ENCODE peak calls at places on chromosomes 11 and 22, in five cellular contexts. One of them, this sample, is unnamed. For H3K9me3, the result is how much of the 10 kb centered on the place peaks cover.

GRCh38 chr22:50009251-50009650 is 3.3 kb downstream of the IL17REL start:
- DNase-seq in fibroblast of lung: no peak
- DNase-seq in colonic mucosa: no peak
- DNase-seq in suprapubic skin: no peak
- DNase-seq in stomach: no peak
- DNase-seq in this sample: no peak

GRCh38 chr11:11263238-11264030 is 89.6 kb downstream of the CSNK2A3 start:
- DNase-seq in fibroblast of lung: no peak
- DNase-seq in colonic mucosa: no peak
- DNase-seq in suprapubic skin: no peak
- DNase-seq in stomach: no peak
- DNase-seq in this sample: no peak

GRCh38 chr22:32206774-32207758 is 2.2 kb upstream of the RFPL2 start:
- DNase-seq in fibroblast of lung: no peak
- DNase-seq in colonic mucosa: peak
- DNase-seq in suprapubic skin: no peak
- DNase-seq in stomach: peak
- DNase-seq in this sample: peak

GRCh38 chr22:45832180-45832579 is 144.8 kb downstream of the WNT7B start:
- DNase-seq in fibroblast of lung: no peak
- DNase-seq in colonic mucosa: no peak
- DNase-seq in suprapubic skin: no peak
- DNase-seq in stomach: no peak
- DNase-seq in this sample: no peak

GRCh38 chr11:3109434-3109833 is 52.2 kb upstream of the CARS1 start:
- DNase-seq in fibroblast of lung: no peak
- DNase-seq in colonic mucosa: no peak
- DNase-seq in suprapubic skin: peak
- DNase-seq in stomach: no peak
- DNase-seq in this sample: no peak

GRCh38 chr11:45089845-45090499 is 56.5 kb upstream of the PRDM11 start:
- DNase-seq in fibroblast of lung: peak
- DNase-seq in colonic mucosa: no peak
- DNase-seq in suprapubic skin: peak
- DNase-seq in stomach: no peak
- DNase-seq in this sample: no peak

GRCh38 chr11:92811341-92811740 is 158.1 kb upstream of the MTNR1B start:
- DNase-seq in fibroblast of lung: no peak
- DNase-seq in colonic mucosa: no peak
- DNase-seq in suprapubic skin: no peak
- DNase-seq in stomach: no peak
- DNase-seq in this sample: no peak

GRCh38 chr11:17544181-17544622 is at the start of gene USH1C:
- DNase-seq in fibroblast of lung: no peak
- DNase-seq in colonic mucosa: peak
- DNase-seq in suprapubic skin: no peak
- DNase-seq in stomach: peak
- DNase-seq in this sample: no peak

GRCh38 chr11:117693344-117693743 is 103.7 kb downstream of the DSCAML1 start:
- DNase-seq in fibroblast of lung: no peak
- DNase-seq in colonic mucosa: no peak
- DNase-seq in suprapubic skin: no peak
- DNase-seq in stomach: no peak
- DNase-seq in this sample: no peak

GRCh38 chr11:114163830-114164401 is 104.4 kb downstream of the ZBTB16 start:
- DNase-seq in fibroblast of lung: peak
- DNase-seq in colonic mucosa: no peak
- DNase-seq in suprapubic skin: no peak
- DNase-seq in stomach: no peak
- DNase-seq in this sample: no peak

GRCh38 chr11:122330466-122330865 is 214.5 kb upstream of the BLID start:
- DNase-seq in fibroblast of lung: no peak
- DNase-seq in colonic mucosa: no peak
- DNase-seq in suprapubic skin: no peak
- DNase-seq in stomach: no peak
- DNase-seq in this sample: no peak

GRCh38 chr11:87219266-87219665 is 181.5 kb downstream of the TMEM135 start:
- DNase-seq in fibroblast of lung: peak
- DNase-seq in colonic mucosa: no peak
- DNase-seq in suprapubic skin: no peak
- DNase-seq in stomach: no peak
- DNase-seq in this sample: no peak

GRCh38 chr22:24106385-24107381 is 74.6 kb upstream of the SUSD2 start:
- DNase-seq in fibroblast of lung: peak
- DNase-seq in colonic mucosa: no peak
- DNase-seq in suprapubic skin: no peak
- DNase-seq in stomach: no peak
- DNase-seq in this sample: peak

GRCh38 chr22:45263790-45264269 is 20.9 kb upstream of the UPK3A start:
- DNase-seq in fibroblast of lung: peak
- DNase-seq in colonic mucosa: peak
- DNase-seq in suprapubic skin: no peak
- DNase-seq in stomach: peak
- DNase-seq in this sample: no peak

GRCh38 chr22:37887610-37888378 is 18.3 kb upstream of the MICALL1 start:
- DNase-seq in fibroblast of lung: peak
- DNase-seq in colonic mucosa: peak
- DNase-seq in suprapubic skin: no peak
- DNase-seq in stomach: no peak
- DNase-seq in this sample: no peak

GRCh38 chr11:133026952-133027351 is 505.3 kb downstream of the OPCML start:
- DNase-seq in fibroblast of lung: no peak
- DNase-seq in colonic mucosa: no peak
- DNase-seq in suprapubic skin: no peak
- DNase-seq in stomach: no peak
- DNase-seq in this sample: no peak

GRCh38 chr11:28632338-28632737 is 524.1 kb downstream of the METTL15 start:
- DNase-seq in fibroblast of lung: no peak
- DNase-seq in colonic mucosa: no peak
- DNase-seq in suprapubic skin: no peak
- DNase-seq in stomach: no peak
- DNase-seq in this sample: no peak

GRCh38 chr22:28329582-28330073 is 350.0 kb downstream of the TTC28 start:
- DNase-seq in fibroblast of lung: peak
- DNase-seq in colonic mucosa: no peak
- DNase-seq in suprapubic skin: no peak
- DNase-seq in stomach: no peak
- DNase-seq in this sample: no peak

GRCh38 chr11:44778200-44779100 is 51.7 kb downstream of the TSPAN18 start:
- DNase-seq in fibroblast of lung: no peak
- DNase-seq in colonic mucosa: no peak
- DNase-seq in suprapubic skin: no peak
- DNase-seq in stomach: no peak
- DNase-seq in this sample: no peak

GRCh38 chr11:1305558-1306056 is 3.8 kb downstream of the TOLLIP start:
- DNase-seq in fibroblast of lung: no peak
- DNase-seq in colonic mucosa: no peak
- DNase-seq in suprapubic skin: peak
- DNase-seq in stomach: peak
- DNase-seq in this sample: no peak

GRCh38 chr22:50731811-50732624 is 6.0 kb upstream of the ACR start:
- DNase-seq in fibroblast of lung: peak
- DNase-seq in colonic mucosa: peak
- DNase-seq in suprapubic skin: peak
- DNase-seq in stomach: peak
- DNase-seq in this sample: peak

GRCh38 chr22:22248878-22249277 is 4.3 kb downstream of the VPREB1 start:
- DNase-seq in fibroblast of lung: no peak
- DNase-seq in colonic mucosa: no peak
- DNase-seq in suprapubic skin: no peak
- DNase-seq in stomach: no peak
- DNase-seq in this sample: no peak

GRCh38 chr22:35352214-35353111 is 28.4 kb upstream of the HMOX1 start:
- DNase-seq in fibroblast of lung: no peak
- DNase-seq in colonic mucosa: peak
- DNase-seq in suprapubic skin: peak
- DNase-seq in stomach: peak
- DNase-seq in this sample: no peak

GRCh38 chr11:20563871-20564270 is 35.5 kb upstream of the SLC6A5 start:
- DNase-seq in fibroblast of lung: no peak
- DNase-seq in colonic mucosa: no peak
- DNase-seq in suprapubic skin: no peak
- DNase-seq in stomach: no peak
- DNase-seq in this sample: no peak

GRCh38 chr11:132576706-132577105 is 955.6 kb downstream of the OPCML start:
- DNase-seq in fibroblast of lung: peak
- DNase-seq in colonic mucosa: no peak
- DNase-seq in suprapubic skin: no peak
- DNase-seq in stomach: peak
- DNase-seq in this sample: no peak

GRCh38 chr22:50012201-50013181 is at the start of gene IL17REL:
- DNase-seq in fibroblast of lung: peak
- DNase-seq in colonic mucosa: no peak
- DNase-seq in suprapubic skin: no peak
- DNase-seq in stomach: peak
- DNase-seq in this sample: no peak

GRCh38 chr11:32829680-32830412 is at the start of gene PRRG4:
- DNase-seq in fibroblast of lung: peak
- DNase-seq in colonic mucosa: peak
- DNase-seq in suprapubic skin: peak
- DNase-seq in stomach: peak
- DNase-seq in this sample: no peak

GRCh38 chr11:12756867-12757266 is 82.6 kb downstream of the TEAD1 start:
- DNase-seq in fibroblast of lung: no peak
- DNase-seq in colonic mucosa: no peak
- DNase-seq in suprapubic skin: no peak
- DNase-seq in stomach: no peak
- DNase-seq in this sample: no peak

GRCh38 chr11:79980916-79981315 is 540.1 kb upstream of the TENM4 start:
- DNase-seq in fibroblast of lung: no peak
- DNase-seq in colonic mucosa: no peak
- DNase-seq in suprapubic skin: no peak
- DNase-seq in stomach: no peak
- DNase-seq in this sample: no peak

GRCh38 chr22:36079041-36079440 is 50.4 kb upstream of the RBFOX2 start:
- DNase-seq in fibroblast of lung: no peak
- DNase-seq in colonic mucosa: no peak
- DNase-seq in suprapubic skin: no peak
- DNase-seq in stomach: no peak
- DNase-seq in this sample: no peak

GRCh38 chr11:77087723-77088225 is 14.9 kb upstream of the OMP start:
- DNase-seq in fibroblast of lung: no peak
- DNase-seq in colonic mucosa: no peak
- DNase-seq in suprapubic skin: peak
- DNase-seq in stomach: no peak
- DNase-seq in this sample: no peak

GRCh38 chr11:111634981-111635705 is 32.9 kb downstream of the SIK2 start:
- DNase-seq in fibroblast of lung: peak
- DNase-seq in colonic mucosa: no peak
- DNase-seq in suprapubic skin: no peak
- DNase-seq in stomach: no peak
- DNase-seq in this sample: no peak
- H3K27ac ChIP-seq in fibroblast of lung: peak
- H3K27ac ChIP-seq in colonic mucosa: peak
- H3K27ac ChIP-seq in suprapubic skin: peak
- H3K27ac ChIP-seq in stomach: peak
- H3K27ac ChIP-seq in this sample: no peak

DNA sequence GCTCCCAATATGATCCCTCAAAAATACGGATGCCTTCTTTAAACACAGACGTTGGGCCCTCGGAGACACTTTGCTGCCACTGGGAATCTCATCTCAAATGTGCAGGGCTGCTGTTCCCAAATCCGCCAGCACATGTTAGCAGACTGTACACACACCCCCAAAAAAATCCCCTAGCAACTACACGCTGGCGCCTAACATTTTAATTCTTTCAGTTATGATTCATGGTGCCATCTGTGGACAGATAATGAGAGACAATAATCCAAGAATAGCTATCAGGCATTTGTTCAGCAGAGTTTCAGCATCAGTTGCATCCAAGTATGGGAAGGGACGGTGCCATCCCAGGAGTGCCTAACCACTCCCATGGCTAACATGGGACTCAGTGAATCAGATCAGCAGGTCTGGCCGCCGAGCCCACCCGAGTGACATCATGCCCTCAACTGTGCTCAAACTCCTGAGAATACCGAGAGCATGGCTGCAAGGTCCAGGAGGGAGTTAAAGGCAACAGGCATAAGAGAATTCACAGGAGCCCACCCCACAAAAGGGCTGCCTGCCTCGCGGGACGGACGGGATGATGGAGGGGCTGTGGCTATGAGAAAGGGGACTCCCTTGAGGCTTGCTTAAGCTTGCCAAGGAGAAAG is 337.1 kb downstream of the SHANK2 start:
- DNase-seq in fibroblast of lung: no peak
- DNase-seq in colonic mucosa: no peak
- DNase-seq in suprapubic skin: no peak
- DNase-seq in stomach: no peak
- DNase-seq in this sample: no peak
- H3K9me3 ChIP-seq in fibroblast of lung: under half
- H3K9me3 ChIP-seq in colonic mucosa: under half
- H3K9me3 ChIP-seq in suprapubic skin: under half
- H3K9me3 ChIP-seq in stomach: under half
- H3K9me3 ChIP-seq in this sample: under half

DNA sequence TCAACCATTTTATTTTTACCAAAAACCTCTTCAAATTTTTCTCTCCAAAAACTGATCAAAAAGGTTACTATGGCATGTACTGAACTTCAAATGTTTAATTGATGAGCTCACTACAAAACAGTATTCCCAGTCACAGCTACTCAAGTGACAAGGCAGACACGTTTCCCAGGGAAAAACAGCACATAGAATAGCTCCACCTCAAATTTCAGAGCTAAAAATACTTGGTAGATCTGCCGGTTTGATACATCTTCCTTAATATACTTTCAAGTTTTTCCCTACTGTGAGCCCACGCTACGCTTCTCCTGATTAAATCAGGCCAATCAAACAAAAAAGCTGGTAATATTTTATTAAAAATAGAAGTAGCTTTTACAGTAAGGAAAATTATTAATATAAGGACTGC is 100.4 kb downstream of the EFCAB6 start:
- DNase-seq in fibroblast of lung: no peak
- DNase-seq in colonic mucosa: no peak
- DNase-seq in suprapubic skin: no peak
- DNase-seq in stomach: no peak
- DNase-seq in this sample: no peak
- TF ChIP-seq CTCF in fibroblast of lung: no peak
- TF ChIP-seq CTCF in colonic mucosa: no peak
- TF ChIP-seq CTCF in suprapubic skin: no peak
- TF ChIP-seq CTCF in stomach: no peak
- TF ChIP-seq CTCF in this sample: no peak

DNA sequence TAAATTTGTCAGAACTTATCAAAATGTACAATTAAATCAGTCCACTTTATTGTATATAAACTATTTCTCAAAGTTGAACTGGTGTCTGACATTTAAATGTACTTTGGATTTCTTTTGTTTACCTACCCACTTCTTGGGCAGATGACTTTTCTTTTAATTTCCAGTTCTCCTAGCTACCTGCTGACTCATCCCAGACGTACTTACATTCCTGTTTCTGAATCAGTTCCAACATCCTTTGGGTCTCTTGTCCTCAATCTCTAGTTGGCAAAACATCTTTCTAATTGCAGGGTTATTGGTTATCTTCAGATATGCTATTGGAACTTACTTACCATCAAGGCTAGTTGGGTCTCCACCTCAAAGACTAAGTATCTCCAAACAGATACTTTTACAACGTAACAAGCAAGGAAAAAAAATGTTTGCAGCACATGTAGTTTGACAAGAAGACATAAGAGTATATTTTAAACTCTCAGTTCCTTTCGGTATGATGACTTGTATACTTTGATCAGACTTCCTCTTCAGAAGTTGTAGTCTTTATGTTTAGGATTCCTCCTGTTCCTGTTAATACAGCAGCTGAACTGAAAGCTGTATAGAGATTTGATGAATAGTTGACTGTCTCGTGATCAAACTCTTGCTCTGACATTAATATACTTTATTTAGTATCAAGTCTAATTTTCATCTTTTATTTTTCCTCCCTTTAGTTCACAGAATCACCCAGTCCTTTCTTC is 43.2 kb downstream of the PACS1 start:
- DNase-seq in fibroblast of lung: peak
- DNase-seq in colonic mucosa: no peak
- DNase-seq in suprapubic skin: no peak
- DNase-seq in stomach: no peak
- DNase-seq in this sample: no peak
- H3K27ac ChIP-seq in fibroblast of lung: peak
- H3K27ac ChIP-seq in colonic mucosa: no peak
- H3K27ac ChIP-seq in suprapubic skin: peak
- H3K27ac ChIP-seq in stomach: no peak
- H3K27ac ChIP-seq in this sample: peak

This sample was measured in CD4-positive, alpha-beta T cell.